ENCODE peak calls at places on chromosomes 1 and 21, in six cellular contexts. W, M, L, A, P and B are unnamed samples.

GRCh38 chr21:41425588-41425953 is 468 bp upstream of the MX1 start:
- DNase-seq in W (no peak), M (no peak), L (no peak), A (no peak), P (no peak), B (no peak)

GRCh38 chr1:86965012-86965826 is 50.8 kb downstream of the HS2ST1 start:
- DNase-seq in W (no peak), M (peak), L (peak), A (peak), P (peak), B (peak)

GRCh38 chr1:115949156-115949555 is 27.2 kb upstream of the SLC22A15 start:
- DNase-seq in W (no peak), M (no peak), L (no peak), A (peak), P (peak), B (no peak)

GRCh38 chr1:16063226-16063829 is 10.1 kb downstream of the FAM131C start:
- DNase-seq in W (no peak), M (no peak), L (peak), A (no peak), P (no peak), B (no peak)

GRCh38 chr1:190138266-190138665 is 339.4 kb downstream of the BRINP3 start:
- DNase-seq in W (no peak), M (no peak), L (no peak), A (peak), P (no peak), B (no peak)

GRCh38 chr1:165287781-165288180 is 68.7 kb downstream of the LMX1A start:
- DNase-seq in W (no peak), M (no peak), L (no peak), A (no peak), P (peak), B (no peak)

GRCh38 chr1:175154595-175155472 is 37.7 kb downstream of the KIAA0040 start:
- DNase-seq in W (peak), M (peak), L (peak), A (peak), P (peak), B (peak)

GRCh38 chr1:209064850-209065249 is 518.7 kb upstream of the CAMK1G start:
- DNase-seq in W (no peak), M (no peak), L (no peak), A (no peak), P (no peak), B (no peak)

GRCh38 chr1:91611498-91611917 is 110.9 kb downstream of the CDC7 start:
- DNase-seq in W (no peak), M (no peak), L (peak), A (no peak), P (no peak), B (peak)

GRCh38 chr21:42574234-42575027 is 60.8 kb downstream of the SLC37A1 start:
- DNase-seq in W (no peak), M (no peak), L (no peak), A (no peak), P (no peak), B (peak)

GRCh38 chr1:232904566-232904965 is 45.8 kb upstream of the NTPCR start:
- DNase-seq in W (no peak), M (no peak), L (no peak), A (peak), P (peak), B (no peak)

GRCh38 chr1:179190861-179191260 is 38.6 kb downstream of the ABL2 start:
- DNase-seq in W (no peak), M (no peak), L (no peak), A (no peak), P (no peak), B (no peak)

GRCh38 chr21:32261929-32262328 is 16.9 kb downstream of the MIS18A start:
- DNase-seq in W (no peak), M (no peak), L (no peak), A (no peak), P (no peak), B (no peak)

GRCh38 chr1:54314691-54315455 is 91.3 kb downstream of the SSBP3 start:
- DNase-seq in W (no peak), M (no peak), L (peak), A (no peak), P (no peak), B (no peak)

GRCh38 chr1:92992066-92992465 is 30.8 kb upstream of the DIPK1A start:
- DNase-seq in W (no peak), M (no peak), L (no peak), A (peak), P (peak), B (no peak)

GRCh38 chr1:25026304-25026703 is 96.2 kb upstream of the RUNX3 start:
- DNase-seq in W (no peak), M (no peak), L (no peak), A (no peak), P (no peak), B (no peak)

GRCh38 chr21:45074818-45075605 is 632 bp downstream of the ADARB1 start:
- DNase-seq in W (no peak), M (peak), L (no peak), A (peak), P (peak), B (peak)

GRCh38 chr1:242811092-242811840 is 286.8 kb upstream of the PLD5 start:
- DNase-seq in W (no peak), M (no peak), L (no peak), A (peak), P (peak), B (peak)

GRCh38 chr1:168468042-168468809 is 75.6 kb downstream of the XCL2 start:
- DNase-seq in W (no peak), M (no peak), L (no peak), A (no peak), P (peak), B (no peak)

GRCh38 chr1:38508272-38508671 is 351.3 kb downstream of the RRAGC start:
- DNase-seq in W (no peak), M (no peak), L (no peak), A (no peak), P (peak), B (no peak)

GRCh38 chr1:180581635-180582039 is 22.9 kb downstream of the OVAAL start:
- DNase-seq in W (no peak), M (no peak), L (no peak), A (peak), P (no peak), B (no peak)

GRCh38 chr1:98355656-98356384 is 305.7 kb upstream of the SNX7 start:
- DNase-seq in W (no peak), M (no peak), L (no peak), A (peak), P (no peak), B (peak)

GRCh38 chr1:4626560-4627319 is 27.7 kb upstream of the AJAP1 start:
- DNase-seq in W (no peak), M (no peak), L (no peak), A (no peak), P (no peak), B (no peak)

GRCh38 chr1:220326578-220326977 is 54.3 kb upstream of the RAB3GAP2 start:
- DNase-seq in W (no peak), M (no peak), L (no peak), A (peak), P (peak), B (peak)